ENCODE peak calls at places on chromosomes 1 and 21, in ten cellular contexts. O is thyroid gland; J is tibial nerve; I is stomach; W is HCT116; A is endodermal cell; L is CD4-positive, alpha-beta memory T cell; K is body of pancreas; S is A673; H is fibroblast of lung. D is an unnamed sample. For H3K4me1, the result is how much of the 10 kb centered on the place peaks cover.

GRCh38 chr1:154468480-154469240 is 33.4 kb upstream of the TDRD10 start:
- DNase-seq in O (no peak), J (no peak), I (no peak), W (no peak), A (no peak), L (no peak), K (no peak), S (no peak), H (no peak), D (no peak)

GRCh38 chr1:79629414-79629813 is 622.9 kb upstream of the ADGRL4 start:
- DNase-seq in O (no peak), J (no peak), I (no peak), W (no peak), A (no peak), L (no peak), K (no peak), S (no peak), H (no peak), D (no peak)

GRCh38 chr1:231576804-231577718 is 48.6 kb downstream of the TSNAX start:
- DNase-seq in O (no peak), J (no peak), I (no peak), W (no peak), A (no peak), L (no peak), K (no peak), S (no peak), H (no peak), D (no peak)

GRCh38 chr1:154862927-154863701 is 7.0 kb downstream of the KCNN3 start:
- DNase-seq in O (no peak), J (no peak), I (no peak), W (no peak), A (peak), L (no peak), K (peak), S (no peak), H (no peak), D (no peak)

GRCh38 chr1:117077267-117077666 is 17.1 kb downstream of the TTF2 start:
- DNase-seq in O (no peak), J (no peak), I (no peak), W (peak), A (no peak), L (no peak), K (no peak), S (peak), H (peak), D (no peak)

GRCh38 chr1:18020021-18020817 is 87.4 kb upstream of the IGSF21 start:
- DNase-seq in O (no peak), J (no peak), I (no peak), W (no peak), A (no peak), L (no peak), K (no peak), S (no peak), H (no peak), D (no peak)

GRCh38 chr1:24189528-24189927 is 2.4 kb upstream of the IFNLR1 start:
- DNase-seq in O (no peak), J (no peak), I (no peak), W (no peak), A (no peak), L (no peak), K (peak), S (no peak), H (no peak), D (no peak)

GRCh38 chr1:21324368-21325137 is 34.3 kb upstream of the ECE1 start:
- DNase-seq in O (peak), J (peak), I (peak), W (peak), A (peak), L (peak), K (peak), S (peak), H (peak), D (peak)

GRCh38 chr21:38756746-38757145 is 49.0 kb upstream of the ETS2 start:
- DNase-seq in O (no peak), J (no peak), I (no peak), W (no peak), A (no peak), L (no peak), K (no peak), S (no peak), H (peak), D (no peak)

GRCh38 chr21:25963186-25963585 is 207.4 kb downstream of the APP start:
- DNase-seq in O (no peak), J (no peak), I (no peak), W (peak), A (no peak), L (no peak), K (peak), S (peak), H (peak), D (no peak)

GRCh38 chr1:222071313-222071886 is 329.5 kb upstream of the DUSP10 start:
- DNase-seq in O (peak), J (no peak), I (no peak), W (no peak), A (no peak), L (no peak), K (peak), S (no peak), H (peak), D (no peak)

GRCh38 chr1:28790384-28791035 is 21.5 kb upstream of the OPRD1 start:
- DNase-seq in O (no peak), J (no peak), I (no peak), W (no peak), A (no peak), L (no peak), K (no peak), S (no peak), H (no peak), D (no peak)

GRCh38 chr1:2791027-2791760 is 10.3 kb downstream of the TTC34 start:
- DNase-seq in O (no peak), J (no peak), I (no peak), W (no peak), A (no peak), L (no peak), K (no peak), S (no peak), H (no peak), D (no peak)

GRCh38 chr1:24871306-24871901 is 58.7 kb downstream of the RUNX3 start:
- DNase-seq in O (no peak), J (no peak), I (no peak), W (no peak), A (no peak), L (no peak), K (no peak), S (no peak), H (no peak), D (no peak)

GRCh38 chr1:240682166-240682565 is 70.2 kb upstream of the GREM2 start:
- DNase-seq in O (no peak), J (no peak), I (no peak), W (no peak), A (no peak), L (no peak), K (no peak), S (no peak), H (no peak), D (no peak)

GRCh38 chr1:112894561-112895011 is 61.4 kb downstream of the SLC16A1 start:
- DNase-seq in O (no peak), J (no peak), I (no peak), W (no peak), A (no peak), L (no peak), K (no peak), S (no peak), H (no peak), D (no peak)

GRCh38 chr1:101022294-101022693 is 3.3 kb downstream of the DPH5 start:
- DNase-seq in O (no peak), J (no peak), I (no peak), W (no peak), A (no peak), L (no peak), K (no peak), S (peak), H (peak), D (no peak)

GRCh38 chr21:40120944-40121575 is 253.8 kb downstream of the PCP4 start:
- DNase-seq in O (peak), J (no peak), I (no peak), W (no peak), A (no peak), L (no peak), K (peak), S (no peak), H (peak), D (no peak)

GRCh38 chr1:210587547-210587946 is 258.8 kb downstream of the HHAT start:
- DNase-seq in O (peak), J (no peak), I (no peak), W (no peak), A (peak), L (no peak), K (no peak), S (no peak), H (peak), D (no peak)

GRCh38 chr1:71804140-71804539 is 478.2 kb downstream of the NEGR1 start:
- DNase-seq in O (no peak), J (no peak), I (peak), W (no peak), A (no peak), L (no peak), K (peak), S (peak), H (no peak), D (no peak)

GRCh38 chr1:41698916-41699860 is 214.7 kb upstream of the EDN2 start:
- DNase-seq in O (no peak), J (no peak), I (no peak), W (no peak), A (no peak), L (no peak), K (no peak), S (no peak), H (peak), D (peak)

GRCh38 chr1:96214982-96215381 is 506.6 kb upstream of the PTBP2 start:
- DNase-seq in O (no peak), J (no peak), I (no peak), W (no peak), A (no peak), L (no peak), K (no peak), S (no peak), H (peak), D (no peak)

GRCh38 chr1:36248250-36248894 is 24.1 kb downstream of the THRAP3 start:
- DNase-seq in O (peak), J (peak), I (peak), W (peak), A (no peak), L (no peak), K (peak), S (no peak), H (peak), D (no peak)

GRCh38 chr21:46048926-46049889 is 48.7 kb upstream of the COL6A2 start:
- DNase-seq in O (peak), J (peak), I (peak), W (no peak), A (no peak), L (no peak), K (peak), S (peak), H (peak), D (no peak)

GRCh38 chr1:218368686-218369085 is 23.6 kb downstream of the TGFB2 start:
- DNase-seq in O (no peak), J (no peak), I (no peak), W (no peak), A (no peak), L (no peak), K (no peak), S (no peak), H (no peak), D (no peak)

GRCh38 chr1:30706528-30706927 is 16.9 kb downstream of the MATN1 start:
- DNase-seq in O (peak), J (no peak), I (peak), W (no peak), A (no peak), L (no peak), K (peak), S (peak), H (peak), D (no peak)

GRCh38 chr1:119674110-119674509 is 26.0 kb upstream of the ZNF697 start:
- DNase-seq in O (no peak), J (no peak), I (no peak), W (no peak), A (no peak), L (no peak), K (no peak), S (no peak), H (no peak), D (no peak)

GRCh38 chr1:221712776-221713431 is 29.0 kb downstream of the DUSP10 start:
- DNase-seq in O (peak), J (no peak), I (peak), W (no peak), A (no peak), L (peak), K (peak), S (no peak), H (no peak), D (peak)

GRCh38 chr1:10209590-10209904 is 823 bp upstream of the KIF1B start:
- DNase-seq in O (no peak), J (no peak), I (no peak), W (no peak), A (no peak), L (no peak), K (no peak), S (no peak), H (no peak), D (no peak)

GRCh38 chr1:198711837-198712236 is 73.0 kb downstream of the PTPRC start:
- DNase-seq in O (no peak), J (no peak), I (no peak), W (no peak), A (no peak), L (no peak), K (no peak), S (no peak), H (no peak), D (no peak)

GRCh38 chr1:179120736-179121135 is 38.9 kb downstream of the TOR3A start:
- DNase-seq in O (no peak), J (no peak), I (no peak), W (no peak), A (no peak), L (no peak), K (no peak), S (no peak), H (no peak), D (no peak)

GRCh38 chr1:37085393-37085792 is 51.1 kb upstream of the GRIK3 start:
- DNase-seq in O (no peak), J (no peak), I (no peak), W (no peak), A (peak), L (no peak), K (no peak), S (no peak), H (no peak), D (no peak)

GRCh38 chr21:43467785-43468184 is 40.9 kb upstream of the SIK1 start:
- DNase-seq in O (no peak), J (peak), I (no peak), W (no peak), A (no peak), L (no peak), K (no peak), S (no peak), H (no peak), D (peak)

GRCh38 chr1:183702087-183702812 is 49.1 kb upstream of the APOBEC4 start:
- DNase-seq in O (no peak), J (no peak), I (no peak), W (no peak), A (no peak), L (no peak), K (no peak), S (no peak), H (no peak), D (no peak)

GRCh38 chr1:59967141-59967697 is 40.6 kb upstream of the CYP2J2 start:
- DNase-seq in O (no peak), J (no peak), I (no peak), W (no peak), A (no peak), L (no peak), K (no peak), S (no peak), H (peak), D (no peak)

GRCh38 chr1:231107600-231108326 is 54.1 kb upstream of the TRIM67 start:
- DNase-seq in O (no peak), J (no peak), I (no peak), W (no peak), A (peak), L (no peak), K (no peak), S (peak), H (no peak), D (no peak)

GRCh38 chr1:19878637-19878985 is 3.6 kb upstream of the OTUD3 start:
- DNase-seq in O (peak), J (no peak), I (peak), W (no peak), A (no peak), L (no peak), K (no peak), S (no peak), H (no peak), D (no peak)

GRCh38 chr1:19879227-19879626 is 3.0 kb upstream of the OTUD3 start:
- DNase-seq in O (no peak), J (no peak), I (no peak), W (no peak), A (no peak), L (no peak), K (no peak), S (no peak), H (no peak), D (no peak)

GRCh38 chr1:19885821-19886220 is 3.6 kb downstream of the OTUD3 start:
- DNase-seq in O (no peak), J (no peak), I (no peak), W (no peak), A (no peak), L (no peak), K (no peak), S (no peak), H (peak), D (no peak)

GRCh38 chr1:19884312-19884711 is 2.1 kb downstream of the OTUD3 start:
- DNase-seq in O (no peak), J (no peak), I (no peak), W (no peak), A (no peak), L (no peak), K (no peak), S (no peak), H (no peak), D (no peak)

DNA sequence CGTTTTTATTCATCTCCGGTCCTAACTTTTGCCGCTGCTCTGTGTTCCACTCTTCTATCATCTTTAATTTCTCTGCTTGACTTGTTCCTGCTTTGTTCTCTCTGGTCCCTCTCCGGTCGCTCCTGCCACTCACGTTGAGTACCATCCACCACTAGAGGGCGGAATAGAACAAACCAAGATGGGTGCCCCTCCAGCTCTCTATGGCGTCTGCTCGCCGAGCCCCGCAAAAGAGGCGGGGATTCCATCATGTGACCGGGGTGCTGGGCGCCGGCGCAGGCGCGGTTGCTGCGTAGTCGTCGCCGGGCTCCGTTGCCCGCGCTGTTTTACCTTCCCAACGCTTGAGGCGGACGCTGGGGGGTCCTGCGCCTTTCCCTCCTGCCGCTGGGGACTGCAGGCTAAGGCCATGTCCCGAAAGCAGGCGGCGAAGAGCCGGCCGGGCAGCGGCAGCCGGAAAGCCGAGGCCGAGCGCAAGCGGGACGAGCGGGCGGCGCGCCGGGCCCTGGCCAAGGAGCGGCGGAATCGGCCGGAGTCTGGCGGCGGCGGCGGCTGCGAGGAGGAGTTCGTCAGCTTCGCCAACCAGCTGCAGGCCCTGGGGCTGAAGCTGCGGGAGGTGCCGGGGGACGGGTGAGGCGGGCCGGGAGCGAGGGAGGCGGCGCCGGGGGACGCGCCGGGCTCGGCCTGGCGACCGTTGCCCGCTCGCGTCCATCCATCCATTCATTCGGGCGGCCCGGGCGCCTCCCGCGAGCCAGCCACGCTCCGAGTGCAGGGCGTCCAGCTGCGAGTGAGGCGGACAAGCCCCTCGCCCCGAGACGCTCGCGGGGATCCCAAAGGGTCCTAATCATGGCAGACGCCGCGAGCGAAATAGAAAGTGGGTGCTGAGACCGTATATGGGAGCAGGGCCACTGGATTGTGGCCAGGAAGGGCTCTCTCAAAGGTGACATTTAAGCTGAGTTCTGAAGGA is at the start of gene OTUD3:
- DNase-seq in O (peak), J (peak), I (peak), W (peak), A (peak), L (peak), K (peak), S (peak), H (peak), D (peak)
- H3K27ac ChIP-seq in O (peak), J (peak), I (peak), W (peak), A (peak), L (peak), K (peak), S (peak), H (peak), D (peak)

GRCh38 chr1:160704250-160704649 is 7.4 kb downstream of the CD48 start:
- DNase-seq in O (no peak), J (peak), I (no peak), W (no peak), A (no peak), L (no peak), K (peak), S (no peak), H (no peak), D (no peak)
- H3K4me1 ChIP-seq in O (under half), J (under half), I (under half), W (under half), A (under half), L (half or more), K (under half), S (under half), H (under half), D (half or more)

GRCh38 chr1:115650961-115651360 is 9.2 kb downstream of the VANGL1 start:
- DNase-seq in O (no peak), J (no peak), I (no peak), W (no peak), A (peak), L (no peak), K (no peak), S (no peak), H (no peak), D (no peak)
- H3K27ac ChIP-seq in O (no peak), J (no peak), I (peak), W (no peak), A (no peak), L (no peak), K (no peak), S (no peak), H (no peak), D (peak)

GRCh38 chr1:203306089-203306969 is 1.0 kb downstream of the BTG2 start:
- DNase-seq in O (peak), J (peak), I (peak), W (peak), A (peak), L (peak), K (peak), S (peak), H (peak), D (peak)

GRCh38 chr1:203307690-203308126 is 2.4 kb downstream of the BTG2 start:
- DNase-seq in O (no peak), J (no peak), I (no peak), W (no peak), A (peak), L (no peak), K (no peak), S (no peak), H (no peak), D (no peak)

GRCh38 chr1:203308205-203309114 is 3.1 kb downstream of the BTG2 start:
- DNase-seq in O (no peak), J (no peak), I (no peak), W (no peak), A (no peak), L (no peak), K (peak), S (no peak), H (no peak), D (peak)

GRCh38 chr1:203305809-203306088 is 430 bp downstream of the BTG2 start:
- DNase-seq in O (no peak), J (no peak), I (no peak), W (no peak), A (no peak), L (no peak), K (peak), S (no peak), H (no peak), D (no peak)

GRCh38 chr1:203306970-203307541 is 1.7 kb downstream of the BTG2 start:
- DNase-seq in O (peak), J (no peak), I (peak), W (no peak), A (peak), L (peak), K (peak), S (no peak), H (no peak), D (peak)
- H3K4me1 ChIP-seq in O (under half), J (under half), I (half or more), W (under half), A (under half), L (half or more), K (half or more), S (under half), H (under half), D (half or more)

GRCh38 chr1:205639567-205639966 is 7.8 kb upstream of the ELK4 start:
- DNase-seq in O (no peak), J (no peak), I (no peak), W (no peak), A (no peak), L (no peak), K (no peak), S (no peak), H (no peak), D (no peak)
- H3K27ac ChIP-seq in O (no peak), J (no peak), I (no peak), W (no peak), A (no peak), L (no peak), K (no peak), S (no peak), H (no peak), D (no peak)